ENCODE peak calls at places on chromosomes 6 and 20, in seven cellular contexts. One of them, this sample, is unnamed.
A peak's percentile ranks its signal among the peaks of the same experiment; 100 is the strongest.

GRCh38 chr20:41003143-41003932 is 25.3 kb upstream of the TOP1 start:
- DNase-seq in heart left ventricle: peak; percentile 59
- DNase-seq in iris pigment epithelial cell: peak; percentile 99
- DNase-seq in HL-60: peak; percentile 80
- DNase-seq in hypothalamus: no peak
- DNase-seq in immature natural killer cell: peak; percentile 79
- DNase-seq in BE2C: no peak
- DNase-seq in this sample: peak; percentile 80

GRCh38 chr6:160679402-160679769 is 15.3 kb upstream of the LPA start:
- DNase-seq in heart left ventricle: no peak
- DNase-seq in iris pigment epithelial cell: no peak
- DNase-seq in HL-60: no peak
- DNase-seq in hypothalamus: no peak
- DNase-seq in immature natural killer cell: no peak
- DNase-seq in BE2C: peak; percentile 12
- DNase-seq in this sample: no peak

GRCh38 chr6:11815231-11815630 is 36.6 kb upstream of the ADTRP start:
- DNase-seq in heart left ventricle: no peak
- DNase-seq in iris pigment epithelial cell: peak; percentile 62
- DNase-seq in HL-60: no peak
- DNase-seq in hypothalamus: no peak
- DNase-seq in immature natural killer cell: no peak
- DNase-seq in BE2C: no peak
- DNase-seq in this sample: no peak

GRCh38 chr6:127641905-127642304 is 64.9 kb downstream of the C6orf58 start:
- DNase-seq in heart left ventricle: no peak
- DNase-seq in iris pigment epithelial cell: peak; percentile 39
- DNase-seq in HL-60: no peak
- DNase-seq in hypothalamus: no peak
- DNase-seq in immature natural killer cell: no peak
- DNase-seq in BE2C: peak; percentile 22
- DNase-seq in this sample: no peak

GRCh38 chr20:48970681-48971370 is 49.3 kb downstream of the ARFGEF2 start:
- DNase-seq in heart left ventricle: no peak
- DNase-seq in iris pigment epithelial cell: no peak
- DNase-seq in HL-60: no peak
- DNase-seq in hypothalamus: no peak
- DNase-seq in immature natural killer cell: no peak
- DNase-seq in BE2C: no peak
- DNase-seq in this sample: no peak

GRCh38 chr6:14903176-14904088 is 342.4 kb upstream of the JARID2 start:
- DNase-seq in heart left ventricle: no peak
- DNase-seq in iris pigment epithelial cell: no peak
- DNase-seq in HL-60: no peak
- DNase-seq in hypothalamus: no peak
- DNase-seq in immature natural killer cell: no peak
- DNase-seq in BE2C: no peak
- DNase-seq in this sample: no peak

GRCh38 chr6:18763086-18763485 is 375.9 kb downstream of the RNF144B start:
- DNase-seq in heart left ventricle: no peak
- DNase-seq in iris pigment epithelial cell: no peak
- DNase-seq in HL-60: no peak
- DNase-seq in hypothalamus: no peak
- DNase-seq in immature natural killer cell: no peak
- DNase-seq in BE2C: no peak
- DNase-seq in this sample: no peak

GRCh38 chr20:61159940-61160688 is 91.9 kb upstream of the CDH4 start:
- DNase-seq in heart left ventricle: no peak
- DNase-seq in iris pigment epithelial cell: no peak
- DNase-seq in HL-60: no peak
- DNase-seq in hypothalamus: no peak
- DNase-seq in immature natural killer cell: no peak
- DNase-seq in BE2C: no peak
- DNase-seq in this sample: no peak

GRCh38 chr6:35014341-35014740 is 125.3 kb downstream of the ANKS1A start:
- DNase-seq in heart left ventricle: no peak
- DNase-seq in iris pigment epithelial cell: no peak
- DNase-seq in HL-60: no peak
- DNase-seq in hypothalamus: peak; percentile 50
- DNase-seq in immature natural killer cell: no peak
- DNase-seq in BE2C: no peak
- DNase-seq in this sample: no peak

GRCh38 chr6:74128536-74128935 is 432.5 kb downstream of the CD109 start:
- DNase-seq in heart left ventricle: no peak
- DNase-seq in iris pigment epithelial cell: peak; percentile 6
- DNase-seq in HL-60: no peak
- DNase-seq in hypothalamus: no peak
- DNase-seq in immature natural killer cell: no peak
- DNase-seq in BE2C: no peak
- DNase-seq in this sample: no peak

GRCh38 chr20:38307371-38308046 is 3.6 kb downstream of the BPI start:
- DNase-seq in heart left ventricle: no peak
- DNase-seq in iris pigment epithelial cell: peak; percentile 93
- DNase-seq in HL-60: no peak
- DNase-seq in hypothalamus: no peak
- DNase-seq in immature natural killer cell: no peak
- DNase-seq in BE2C: no peak
- DNase-seq in this sample: no peak

GRCh38 chr6:44011350-44011925 is 115.8 kb downstream of the MRPL14 start:
- DNase-seq in heart left ventricle: no peak
- DNase-seq in iris pigment epithelial cell: no peak
- DNase-seq in HL-60: no peak
- DNase-seq in hypothalamus: no peak
- DNase-seq in immature natural killer cell: no peak
- DNase-seq in BE2C: no peak
- DNase-seq in this sample: no peak

GRCh38 chr6:35327349-35328027 is 14.9 kb upstream of the PPARD start:
- DNase-seq in heart left ventricle: peak; percentile 74
- DNase-seq in iris pigment epithelial cell: peak; percentile 59
- DNase-seq in HL-60: no peak
- DNase-seq in hypothalamus: no peak
- DNase-seq in immature natural killer cell: peak; percentile 75
- DNase-seq in BE2C: peak; percentile 75
- DNase-seq in this sample: no peak

GRCh38 chr6:2552648-2553154 is 198.0 kb downstream of the MYLK4 start:
- DNase-seq in heart left ventricle: no peak
- DNase-seq in iris pigment epithelial cell: peak; percentile 14
- DNase-seq in HL-60: no peak
- DNase-seq in hypothalamus: no peak
- DNase-seq in immature natural killer cell: no peak
- DNase-seq in BE2C: no peak
- DNase-seq in this sample: no peak

GRCh38 chr6:119052292-119052889 is 26.1 kb downstream of the FAM184A start:
- DNase-seq in heart left ventricle: no peak
- DNase-seq in iris pigment epithelial cell: no peak
- DNase-seq in HL-60: no peak
- DNase-seq in hypothalamus: no peak
- DNase-seq in immature natural killer cell: no peak
- DNase-seq in BE2C: no peak
- DNase-seq in this sample: no peak

GRCh38 chr20:36852187-36852586 is 23.8 kb upstream of the TLDC2 start:
- DNase-seq in heart left ventricle: peak; percentile 64
- DNase-seq in iris pigment epithelial cell: no peak
- DNase-seq in HL-60: no peak
- DNase-seq in hypothalamus: peak; percentile 51
- DNase-seq in immature natural killer cell: no peak
- DNase-seq in BE2C: no peak
- DNase-seq in this sample: peak; percentile 79

GRCh38 chr20:37943501-37944455 is 40.9 kb downstream of the VSTM2L start:
- DNase-seq in heart left ventricle: no peak
- DNase-seq in iris pigment epithelial cell: no peak
- DNase-seq in HL-60: no peak
- DNase-seq in hypothalamus: no peak
- DNase-seq in immature natural killer cell: no peak
- DNase-seq in BE2C: no peak
- DNase-seq in this sample: no peak

GRCh38 chr6:110708295-110708965 is 106.8 kb downstream of the CDK19 start:
- DNase-seq in heart left ventricle: no peak
- DNase-seq in iris pigment epithelial cell: peak; percentile 63
- DNase-seq in HL-60: no peak
- DNase-seq in hypothalamus: no peak
- DNase-seq in immature natural killer cell: no peak
- DNase-seq in BE2C: no peak
- DNase-seq in this sample: no peak

GRCh38 chr6:6729971-6730370 is 141.5 kb downstream of the LY86 start:
- DNase-seq in heart left ventricle: no peak
- DNase-seq in iris pigment epithelial cell: no peak
- DNase-seq in HL-60: no peak
- DNase-seq in hypothalamus: no peak
- DNase-seq in immature natural killer cell: no peak
- DNase-seq in BE2C: no peak
- DNase-seq in this sample: no peak

GRCh38 chr20:330233-331149 is 5.1 kb downstream of the SOX12 start:
- DNase-seq in heart left ventricle: peak; percentile 49
- DNase-seq in iris pigment epithelial cell: peak; percentile 58
- DNase-seq in HL-60: peak; percentile 61
- DNase-seq in hypothalamus: no peak
- DNase-seq in immature natural killer cell: peak; percentile 66
- DNase-seq in BE2C: peak; percentile 47
- DNase-seq in this sample: no peak

GRCh38 chr6:43803783-43804549 is 34.0 kb downstream of the VEGFA start:
- DNase-seq in heart left ventricle: no peak
- DNase-seq in iris pigment epithelial cell: peak; percentile 39
- DNase-seq in HL-60: no peak
- DNase-seq in hypothalamus: no peak
- DNase-seq in immature natural killer cell: no peak
- DNase-seq in BE2C: no peak
- DNase-seq in this sample: no peak

GRCh38 chr6:100801036-100801435 is 80.1 kb downstream of the ASCC3 start:
- DNase-seq in heart left ventricle: no peak
- DNase-seq in iris pigment epithelial cell: no peak
- DNase-seq in HL-60: no peak
- DNase-seq in hypothalamus: no peak
- DNase-seq in immature natural killer cell: no peak
- DNase-seq in BE2C: no peak
- DNase-seq in this sample: no peak

GRCh38 chr20:6562111-6562510 is 205.4 kb upstream of the BMP2 start:
- DNase-seq in heart left ventricle: no peak
- DNase-seq in iris pigment epithelial cell: peak; percentile 99
- DNase-seq in HL-60: no peak
- DNase-seq in hypothalamus: no peak
- DNase-seq in immature natural killer cell: no peak
- DNase-seq in BE2C: no peak
- DNase-seq in this sample: no peak

GRCh38 chr6:157265186-157265585 is 58.1 kb downstream of the TMEM242 start:
- DNase-seq in heart left ventricle: no peak
- DNase-seq in iris pigment epithelial cell: no peak
- DNase-seq in HL-60: no peak
- DNase-seq in hypothalamus: no peak
- DNase-seq in immature natural killer cell: no peak
- DNase-seq in BE2C: no peak
- DNase-seq in this sample: no peak

GRCh38 chr6:39189915-39190544 is 39.2 kb downstream of the KCNK5 start:
- DNase-seq in heart left ventricle: no peak
- DNase-seq in iris pigment epithelial cell: peak; percentile 12
- DNase-seq in HL-60: no peak
- DNase-seq in hypothalamus: no peak
- DNase-seq in immature natural killer cell: no peak
- DNase-seq in BE2C: peak; percentile 46
- DNase-seq in this sample: peak; percentile 76

GRCh38 chr6:111745186-111745585 is 128.1 kb downstream of the FYN start:
- DNase-seq in heart left ventricle: no peak
- DNase-seq in iris pigment epithelial cell: no peak
- DNase-seq in HL-60: no peak
- DNase-seq in hypothalamus: no peak
- DNase-seq in immature natural killer cell: no peak
- DNase-seq in BE2C: no peak
- DNase-seq in this sample: no peak